ENCODE peak calls at places on chromosomes 6 and 20, in four cellular contexts. One of them, this sample, is unnamed. For H3K4me1, the result is how much of the 10 kb centered on the place peaks cover.

GRCh38 chr6:144415835-144416237 is 130.7 kb downstream of the UTRN start:
- DNase-seq in pancreas: no peak
- DNase-seq in sigmoid colon: no peak
- DNase-seq in heart left ventricle: no peak
- DNase-seq in this sample: no peak

GRCh38 chr20:43870484-43870883 is 44.2 kb upstream of the TOX2 start:
- DNase-seq in sigmoid colon: no peak
- DNase-seq in pancreas: no peak
- DNase-seq in heart left ventricle: no peak
- DNase-seq in this sample: no peak

GRCh38 chr20:49236301-49236700 is 17.1 kb downstream of the DDX27 start:
- DNase-seq in pancreas: no peak
- DNase-seq in sigmoid colon: no peak
- DNase-seq in heart left ventricle: no peak
- DNase-seq in this sample: no peak

GRCh38 chr20:44716309-44717106 is 1.3 kb downstream of the CCN5 start:
- DNase-seq in pancreas: no peak
- DNase-seq in sigmoid colon: peak
- DNase-seq in heart left ventricle: no peak
- DNase-seq in this sample: no peak

GRCh38 chr6:98847767-98848538 is 13.6 kb downstream of the POU3F2 start:
- DNase-seq in pancreas: peak
- DNase-seq in heart left ventricle: no peak
- DNase-seq in sigmoid colon: peak
- DNase-seq in this sample: no peak

GRCh38 chr20:44104807-44105517 is 82.0 kb downstream of the JPH2 start:
- DNase-seq in pancreas: no peak
- DNase-seq in heart left ventricle: no peak
- DNase-seq in sigmoid colon: peak
- DNase-seq in this sample: no peak

GRCh38 chr20:62938105-62938888 is at the start of gene GID8:
- DNase-seq in pancreas: no peak
- DNase-seq in sigmoid colon: peak
- DNase-seq in heart left ventricle: peak
- DNase-seq in this sample: peak

GRCh38 chr20:20412750-20413149 is 44.8 kb downstream of the INSM1 start:
- DNase-seq in heart left ventricle: no peak
- DNase-seq in sigmoid colon: no peak
- DNase-seq in pancreas: no peak
- DNase-seq in this sample: no peak

GRCh38 chr20:37504404-37505096 is 16.5 kb upstream of the NNAT start:
- DNase-seq in sigmoid colon: peak
- DNase-seq in pancreas: no peak
- DNase-seq in heart left ventricle: no peak
- DNase-seq in this sample: no peak

GRCh38 chr6:29696147-29697129 is 15.5 kb upstream of the ZFP57 start:
- DNase-seq in heart left ventricle: no peak
- DNase-seq in pancreas: no peak
- DNase-seq in sigmoid colon: no peak
- DNase-seq in this sample: no peak

GRCh38 chr6:130841128-130841728 is 14.0 kb downstream of the SMLR1 start:
- DNase-seq in pancreas: no peak
- DNase-seq in heart left ventricle: no peak
- DNase-seq in sigmoid colon: no peak
- DNase-seq in this sample: no peak

GRCh38 chr20:63065911-63066310 is 59.1 kb upstream of the BHLHE23 start:
- DNase-seq in heart left ventricle: no peak
- DNase-seq in pancreas: no peak
- DNase-seq in sigmoid colon: peak
- DNase-seq in this sample: no peak

GRCh38 chr20:57069442-57069841 is 197.0 kb downstream of the BMP7 start:
- DNase-seq in sigmoid colon: peak
- DNase-seq in heart left ventricle: no peak
- DNase-seq in pancreas: no peak
- DNase-seq in this sample: no peak

DNA sequence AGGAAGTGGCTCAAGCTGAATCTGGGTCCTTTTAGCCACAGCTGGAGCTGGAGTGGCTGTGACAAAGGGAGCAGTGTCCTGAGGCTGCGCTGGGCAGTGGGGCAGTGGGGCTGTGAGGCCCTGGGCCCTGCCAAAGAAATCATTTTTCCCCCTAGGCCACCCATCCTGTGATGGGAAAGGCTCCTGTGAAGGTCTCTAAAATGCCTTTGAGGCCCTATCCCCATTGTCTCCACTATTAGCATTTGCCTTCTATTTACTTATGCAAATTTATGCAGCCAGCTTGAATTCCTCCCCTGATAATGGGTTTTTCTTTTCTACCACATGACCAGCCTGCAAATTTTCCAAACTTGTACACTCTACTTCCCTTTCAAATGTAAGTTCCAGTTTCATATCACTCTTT is 539.2 kb downstream of the MEI4 start:
- DNase-seq in heart left ventricle: no peak
- DNase-seq in sigmoid colon: no peak
- DNase-seq in pancreas: no peak
- DNase-seq in this sample: no peak
- H3K27ac ChIP-seq in heart left ventricle: no peak
- H3K27ac ChIP-seq in sigmoid colon: no peak
- H3K27ac ChIP-seq in pancreas: no peak
- H3K27ac ChIP-seq in this sample: no peak

DNA sequence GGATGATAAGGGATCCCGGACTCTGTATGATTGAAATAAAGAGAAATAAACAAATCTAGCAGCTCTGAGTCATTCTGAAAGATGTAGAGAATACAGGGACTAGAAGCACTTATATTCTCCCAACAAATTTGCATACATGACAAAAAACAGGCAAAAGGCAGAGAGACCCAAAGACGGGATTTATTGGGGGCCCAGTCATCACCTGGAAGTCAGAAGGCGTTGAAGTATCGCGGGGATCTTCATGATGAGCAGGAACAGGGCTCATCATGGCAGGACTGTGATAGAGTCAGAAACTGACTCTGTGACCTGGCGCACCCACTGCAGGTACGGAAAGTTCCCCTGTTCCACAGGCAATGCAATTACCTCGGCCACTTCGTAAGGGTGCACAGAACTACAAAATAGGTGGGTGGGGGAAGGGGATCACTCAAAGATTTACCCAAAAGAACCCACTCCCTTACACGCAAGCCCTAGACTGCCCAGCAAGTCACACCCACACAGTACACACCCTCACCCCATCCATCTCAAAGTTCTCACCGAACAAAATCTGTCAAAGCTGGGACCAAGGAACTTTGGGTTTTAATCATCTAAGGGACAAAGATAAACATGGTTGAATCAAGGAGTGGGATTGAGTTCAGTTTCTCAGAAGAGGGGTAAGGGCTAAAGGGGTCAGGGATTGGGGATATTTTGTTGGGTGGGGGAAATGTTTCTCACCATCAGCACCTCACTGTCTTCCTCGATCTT is 1.4 kb downstream of the CUTA start:
- DNase-seq in sigmoid colon: no peak
- DNase-seq in pancreas: no peak
- DNase-seq in heart left ventricle: no peak
- DNase-seq in this sample: no peak
- H3K4me1 ChIP-seq in sigmoid colon: half or more
- H3K4me1 ChIP-seq in pancreas: under half
- H3K4me1 ChIP-seq in heart left ventricle: under half
- H3K4me1 ChIP-seq in this sample: under half

GRCh38 chr6:125665415-125665814 is 84.0 kb upstream of the HEY2 start:
- DNase-seq in pancreas: no peak
- DNase-seq in heart left ventricle: no peak
- DNase-seq in sigmoid colon: no peak
- DNase-seq in this sample: no peak

GRCh38 chr6:125658125-125658524 is 91.3 kb upstream of the HEY2 start:
- DNase-seq in sigmoid colon: no peak
- DNase-seq in heart left ventricle: no peak
- DNase-seq in pancreas: no peak
- DNase-seq in this sample: no peak

GRCh38 chr6:125659887-125660286 is 89.5 kb upstream of the HEY2 start:
- DNase-seq in sigmoid colon: no peak
- DNase-seq in heart left ventricle: no peak
- DNase-seq in pancreas: no peak
- DNase-seq in this sample: no peak

GRCh38 chr6:125658759-125659431 is 90.5 kb upstream of the HEY2 start:
- DNase-seq in sigmoid colon: no peak
- DNase-seq in heart left ventricle: peak
- DNase-seq in pancreas: no peak
- DNase-seq in this sample: no peak

DNA sequence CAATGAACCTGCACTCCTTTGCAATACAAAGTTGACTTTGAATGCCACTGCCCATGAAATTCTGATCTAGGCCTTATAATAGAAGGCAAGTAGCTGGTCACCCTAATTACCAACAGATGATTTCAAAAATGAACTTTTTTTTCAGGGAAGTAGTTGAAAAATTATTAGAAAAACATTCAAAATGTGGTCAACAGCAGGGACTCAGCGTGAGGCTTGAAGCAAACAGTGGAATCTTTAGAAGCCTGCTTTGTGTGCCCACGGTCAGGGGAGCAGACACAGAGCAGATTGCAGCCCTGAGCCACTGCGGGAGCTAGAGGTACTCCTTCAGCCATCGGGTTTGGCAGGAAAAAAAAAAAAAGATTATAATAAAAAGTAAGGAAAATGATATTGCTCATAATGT is 87.1 kb upstream of the HEY2 start:
- DNase-seq in pancreas: no peak
- DNase-seq in sigmoid colon: no peak
- DNase-seq in heart left ventricle: no peak
- DNase-seq in this sample: no peak
- H3K27ac ChIP-seq in pancreas: no peak
- H3K27ac ChIP-seq in sigmoid colon: no peak
- H3K27ac ChIP-seq in heart left ventricle: no peak
- H3K27ac ChIP-seq in this sample: no peak

DNA sequence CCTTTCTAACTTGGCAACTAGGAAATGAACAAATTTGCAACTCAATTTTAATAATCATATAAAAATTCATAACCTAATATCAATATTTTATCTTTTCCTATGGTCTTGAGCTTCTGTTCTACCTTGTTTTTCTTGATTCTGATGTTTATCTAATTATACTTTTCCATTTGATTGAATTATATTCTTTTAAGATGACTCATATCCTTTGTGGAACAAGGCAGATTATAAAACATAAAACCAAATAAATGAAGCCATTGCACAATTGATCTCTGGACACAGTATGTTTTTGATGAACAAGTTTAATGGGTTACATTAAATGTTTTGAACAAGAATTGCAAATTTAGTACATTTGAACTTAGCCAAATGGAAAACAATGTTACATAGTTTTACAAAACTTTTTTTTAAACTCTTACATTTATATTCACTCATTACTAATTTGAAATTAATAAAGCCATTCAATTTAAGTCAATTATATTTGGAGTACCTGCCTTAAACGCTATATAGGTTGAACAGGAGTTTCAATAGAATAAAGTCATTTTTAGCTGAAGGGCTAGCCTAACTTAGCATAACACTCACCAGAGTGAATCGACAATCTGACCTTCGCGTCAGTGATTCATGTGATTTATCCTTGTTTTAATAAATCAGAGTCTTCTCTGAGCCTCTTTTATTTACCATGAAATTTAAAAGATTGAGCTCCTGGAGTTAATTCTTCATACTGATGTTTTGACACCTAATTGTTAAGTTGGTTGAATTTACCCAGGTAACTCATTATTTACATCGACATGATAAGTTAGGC is 3.8 kb downstream of the NCOA7 start:
- DNase-seq in pancreas: no peak
- DNase-seq in heart left ventricle: no peak
- DNase-seq in sigmoid colon: no peak
- DNase-seq in this sample: no peak
- H3K4me1 ChIP-seq in pancreas: under half
- H3K4me1 ChIP-seq in heart left ventricle: under half
- H3K4me1 ChIP-seq in sigmoid colon: under half
- H3K4me1 ChIP-seq in this sample: under half